ENCODE peak calls at places on chromosomes 12 and 14, in eight cellular contexts. C, G, N, B, M, R, D and E are unnamed samples.

GRCh38 chr14:35369701-35370191 is 34.8 kb downstream of the NFKBIA start:
- DNase-seq in C (peak; percentile 50), G (no peak), N (no peak), B (no peak), M (no peak), R (no peak), D (no peak), E (no peak)

GRCh38 chr14:69475194-69475818 is 9.2 kb upstream of the PLEKHD1 start:
- DNase-seq in C (peak; percentile 38), G (no peak), N (no peak), B (no peak), M (peak; percentile 15), R (no peak), D (peak; percentile 70), E (peak; percentile 57)

GRCh38 chr12:78181544-78182162 is 351.0 kb downstream of the NAV3 start:
- DNase-seq in C (peak; percentile 58), G (no peak), N (peak; percentile 44), B (no peak), M (peak; percentile 68), R (no peak), D (peak; percentile 60), E (peak; percentile 38)

GRCh38 chr14:68110989-68111704 is 291.6 kb downstream of the RAD51B start:
- DNase-seq in C (no peak), G (no peak), N (no peak), B (no peak), M (peak; percentile 13), R (no peak), D (peak; percentile 60), E (peak; percentile 12)

GRCh38 chr12:26122681-26123481 is 2.0 kb downstream of the BHLHE41 start:
- DNase-seq in C (peak; percentile 82), G (no peak), N (peak; percentile 21), B (no peak), M (peak; percentile 79), R (peak; percentile 51), D (peak; percentile 75), E (peak; percentile 39)

GRCh38 chr12:52829986-52830385 is 4.1 kb downstream of the KRT79 start:
- DNase-seq in C (no peak), G (no peak), N (no peak), B (no peak), M (no peak), R (no peak), D (no peak), E (no peak)

GRCh38 chr14:93430889-93431670 is at the start of gene UNC79:
- DNase-seq in C (peak; percentile 2), G (no peak), N (peak; percentile 89), B (no peak), M (peak; percentile 0), R (no peak), D (peak; percentile 49), E (no peak)

GRCh38 chr14:22791302-22791701 is 23.9 kb downstream of the SLC7A7 start:
- DNase-seq in C (peak; percentile 60), G (no peak), N (no peak), B (no peak), M (peak; percentile 53), R (no peak), D (no peak), E (no peak)

GRCh38 chr12:131946757-131947156 is 3.0 kb upstream of the EP400 start:
- DNase-seq in C (no peak), G (no peak), N (no peak), B (no peak), M (no peak), R (no peak), D (no peak), E (no peak)

GRCh38 chr12:90970471-90970870 is 15.5 kb upstream of the CCER1 start:
- DNase-seq in C (peak; percentile 36), G (no peak), N (no peak), B (no peak), M (no peak), R (no peak), D (no peak), E (no peak)

GRCh38 chr14:23299186-23299521 is 3.5 kb downstream of the PPP1R3E start:
- DNase-seq in C (no peak), G (no peak), N (no peak), B (no peak), M (no peak), R (no peak), D (no peak), E (no peak)

GRCh38 chr12:77133566-77133965 is 68.2 kb upstream of the E2F7 start:
- DNase-seq in C (peak; percentile 71), G (no peak), N (no peak), B (no peak), M (peak; percentile 73), R (no peak), D (peak; percentile 76), E (peak; percentile 42)

GRCh38 chr12:113831486-113831885 is 134.6 kb downstream of the RBM19 start:
- DNase-seq in C (no peak), G (no peak), N (no peak), B (no peak), M (no peak), R (no peak), D (no peak), E (no peak)

GRCh38 chr14:23071244-23071974 is 14.1 kb upstream of the CDH24 start:
- DNase-seq in C (peak; percentile 92), G (peak; percentile 78), N (peak; percentile 89), B (peak; percentile 82), M (peak; percentile 95), R (peak; percentile 64), D (peak; percentile 96), E (peak; percentile 89)

GRCh38 chr14:54440037-54440436 is 1.1 kb downstream of the CNIH1 start:
- DNase-seq in C (peak; percentile 52), G (no peak), N (no peak), B (no peak), M (peak; percentile 73), R (no peak), D (peak; percentile 10), E (no peak)

GRCh38 chr12:91138337-91138905 is 27.1 kb upstream of the LUM start:
- DNase-seq in C (no peak), G (no peak), N (peak; percentile 83), B (no peak), M (no peak), R (no peak), D (peak; percentile 25), E (no peak)

GRCh38 chr12:94570161-94570560 is 80.2 kb downstream of the TMCC3 start:
- DNase-seq in C (peak; percentile 71), G (no peak), N (no peak), B (no peak), M (peak; percentile 19), R (no peak), D (no peak), E (no peak)

GRCh38 chr14:24609667-24610344 is at the start of gene GZMH:
- DNase-seq in C (no peak), G (no peak), N (no peak), B (no peak), M (no peak), R (no peak), D (no peak), E (peak; percentile 39)

GRCh38 chr14:27026097-27026496 is 428.3 kb upstream of the NOVA1 start:
- DNase-seq in C (no peak), G (no peak), N (no peak), B (no peak), M (no peak), R (no peak), D (no peak), E (no peak)

GRCh38 chr12:92506460-92506859 is 196.3 kb upstream of the PLEKHG7 start:
- DNase-seq in C (peak; percentile 15), G (no peak), N (no peak), B (no peak), M (no peak), R (no peak), D (no peak), E (no peak)

GRCh38 chr12:92505373-92506340 is 197.1 kb upstream of the PLEKHG7 start:
- DNase-seq in C (peak; percentile 65), G (no peak), N (no peak), B (no peak), M (peak; percentile 81), R (peak; percentile 69), D (no peak), E (peak; percentile 87)

GRCh38 chr12:92509156-92509758 is 193.5 kb upstream of the PLEKHG7 start:
- DNase-seq in C (peak; percentile 5), G (peak; percentile 28), N (no peak), B (no peak), M (no peak), R (no peak), D (no peak), E (no peak)

GRCh38 chr12:92503977-92504966 is 198.5 kb upstream of the PLEKHG7 start:
- DNase-seq in C (no peak), G (no peak), N (no peak), B (no peak), M (no peak), R (no peak), D (no peak), E (no peak)

DNA sequence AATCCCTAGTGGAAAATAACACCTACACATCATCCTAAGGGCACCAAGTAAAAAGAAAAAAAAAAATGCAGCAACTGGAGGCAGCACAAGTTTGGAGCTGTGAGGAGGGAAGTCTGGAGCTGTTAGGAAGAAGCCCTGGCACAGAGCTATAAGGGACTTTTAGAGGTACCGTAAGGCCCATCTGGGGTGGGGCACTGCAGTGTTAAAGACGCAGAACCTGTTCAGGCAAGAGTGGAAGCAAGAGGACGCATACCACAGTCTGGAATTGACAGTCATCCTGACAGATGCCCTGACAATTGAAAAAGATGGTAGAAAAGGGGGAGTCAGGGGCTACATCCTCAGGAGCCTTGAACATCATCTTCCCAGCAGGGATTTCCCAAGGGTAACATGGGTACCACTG is 195.9 kb upstream of the PLEKHG7 start:
- DNase-seq in C (no peak), G (no peak), N (no peak), B (no peak), M (no peak), R (no peak), D (no peak), E (no peak)
- H3K4me3 ChIP-seq in C (no peak overlapping the region), G (no peak overlapping the region), N (no peak overlapping the region), B (no peak overlapping the region), M (no peak overlapping the region), R (no peak overlapping the region), D (no peak overlapping the region), E (no peak overlapping the region)

GRCh38 chr12:39272934-39273770 is 169.8 kb downstream of the KIF21A start:
- DNase-seq in C (peak; percentile 67), G (peak; percentile 47), N (peak; percentile 63), B (no peak), M (peak; percentile 41), R (peak; percentile 3), D (peak; percentile 77), E (peak; percentile 45)
- TF ChIP-seq CTCF in C (peak; percentile 54), G (peak; percentile 82), N (peak; percentile 78), B (peak; percentile 57), M (peak; percentile 62), R (peak; percentile 62), D (peak; percentile 80), E (peak; percentile 64)

GRCh38 chr12:6199211-6199530 is 1.0 kb upstream of the CD9 start:
- DNase-seq in C (no peak), G (no peak), N (no peak), B (no peak), M (no peak), R (no peak), D (no peak), E (no peak)
- H3K4me3 ChIP-seq in C (no peak overlapping the region), G (no peak overlapping the region), N (no peak overlapping the region), B (no peak overlapping the region), M (peak overlapping the region; percentile 43), R (no peak overlapping the region), D (no peak overlapping the region), E (no peak overlapping the region)

DNA sequence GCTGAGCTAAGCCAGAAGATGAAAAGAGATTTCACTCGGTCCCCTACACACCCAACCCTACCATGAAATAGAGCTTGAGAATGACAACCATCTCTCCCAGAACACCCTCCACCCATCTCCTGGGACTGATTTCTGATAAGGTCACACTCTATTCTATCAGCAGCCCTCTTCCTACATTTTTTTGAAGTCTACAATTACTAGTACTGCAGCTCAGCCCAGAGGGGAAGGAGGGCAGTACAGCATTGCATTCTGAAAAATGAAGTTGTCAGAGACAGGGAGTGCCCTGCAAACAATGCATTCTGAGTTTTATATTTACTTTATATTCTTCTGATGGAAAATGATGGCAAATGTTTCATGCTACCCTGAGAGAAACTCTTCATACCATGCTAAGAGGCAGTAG is 318.5 kb downstream of the BCAT1 start:
- DNase-seq in C (no peak), G (no peak), N (no peak), B (no peak), M (no peak), R (no peak), D (peak; percentile 28), E (no peak)
- TF ChIP-seq CTCF in C (peak; percentile 12), G (no peak), N (no peak), B (peak; percentile 11), M (no peak), R (no peak), D (peak; percentile 54), E (no peak)